ENCODE peak calls at places on chromosome 9, in five cellular contexts. E, O, S, U and M are unnamed samples.

GRCh38 chr9:110828148-110828730 is 159.6 kb downstream of the MUSK start:
- DNase-seq in S (no peak), O (no peak), E (no peak), U (no peak), M (no peak)

GRCh38 chr9:91408475-91408874 is 15.2 kb downstream of the NFIL3 start:
- DNase-seq in S (no peak), E (no peak), U (no peak), O (no peak), M (no peak)

GRCh38 chr9:19154135-19154612 is 26.9 kb upstream of the PLIN2 start:
- DNase-seq in U (no peak), E (no peak), O (peak), S (peak), M (no peak)

GRCh38 chr9:534886-535285 is 306.6 kb upstream of the DMRT1 start:
- DNase-seq in S (no peak), U (no peak), O (no peak), E (no peak), M (no peak)

GRCh38 chr9:101455656-101456235 is 20.2 kb upstream of the ALDOB start:
- DNase-seq in E (no peak), O (no peak), U (no peak), S (no peak), M (no peak)

GRCh38 chr9:19232117-19232829 is 1.8 kb downstream of the DENND4C start:
- DNase-seq in U (no peak), O (no peak), S (no peak), E (no peak), M (no peak)

GRCh38 chr9:127915801-127916664 is 808 bp downstream of the ST6GALNAC4 start:
- DNase-seq in U (no peak), S (no peak), O (no peak), E (no peak), M (no peak)

GRCh38 chr9:137295313-137296213 is 6.5 kb downstream of the NRARP start:
- DNase-seq in S (peak), E (no peak), O (no peak), U (peak), M (peak)

GRCh38 chr9:96021616-96022444 is 146.3 kb downstream of the ERCC6L2 start:
- DNase-seq in U (peak), S (no peak), O (no peak), E (no peak), M (no peak)

GRCh38 chr9:78552802-78553201 is 255.9 kb downstream of the PSAT1 start:
- DNase-seq in S (no peak), U (no peak), E (no peak), O (no peak), M (no peak)

GRCh38 chr9:11915699-11916098 is 777.5 kb upstream of the TYRP1 start:
- DNase-seq in U (no peak), E (no peak), S (no peak), O (no peak), M (no peak)

GRCh38 chr9:27019589-27019988 is 14.1 kb upstream of the LRRC19 start:
- DNase-seq in U (no peak), E (no peak), O (no peak), S (no peak), M (no peak)

GRCh38 chr9:135355466-135356420 is 123.8 kb upstream of the PPP1R26 start:
- DNase-seq in E (no peak), U (no peak), O (no peak), S (no peak), M (no peak)

GRCh38 chr9:38096238-38096805 is 27.3 kb upstream of the SHB start:
- DNase-seq in S (no peak), E (no peak), U (no peak), O (no peak), M (no peak)

GRCh38 chr9:106156462-106156861 is 462.1 kb downstream of the TMEM38B start:
- DNase-seq in S (no peak), E (no peak), O (no peak), U (peak), M (no peak)

GRCh38 chr9:112158629-112159228 is 16.4 kb downstream of the SUSD1 start:
- DNase-seq in E (no peak), U (no peak), O (no peak), S (no peak), M (no peak)

GRCh38 chr9:109320338-109320733 is 523 bp downstream of the EPB41L4B start:
- DNase-seq in S (peak), O (no peak), E (no peak), U (peak), M (peak)

GRCh38 chr9:114653556-114654159 is 3.9 kb downstream of the TEX53 start:
- DNase-seq in E (peak), S (peak), O (peak), U (peak), M (peak)

GRCh38 chr9:128225770-128226753 is 22.9 kb downstream of the DNM1 start:
- DNase-seq in E (no peak), O (no peak), S (no peak), U (no peak), M (no peak)

GRCh38 chr9:38382141-38382540 is 10.4 kb upstream of the ALDH1B1 start:
- DNase-seq in S (no peak), O (no peak), E (no peak), U (no peak), M (no peak)

GRCh38 chr9:136174779-136175744 is 29.9 kb downstream of the LHX3 start:
- DNase-seq in U (no peak), E (no peak), O (no peak), S (no peak), M (no peak)

GRCh38 chr9:127175764-127176163 is 53.3 kb upstream of the ANGPTL2 start:
- DNase-seq in S (no peak), U (no peak), O (no peak), E (no peak), M (no peak)

GRCh38 chr9:90665072-90665471 is 22.4 kb upstream of the DIRAS2 start:
- DNase-seq in O (no peak), E (no peak), S (no peak), U (no peak), M (no peak)

GRCh38 chr9:87711857-87712800 is 13.8 kb upstream of the CTSL start:
- DNase-seq in S (no peak), O (peak), E (no peak), U (peak), M (no peak)

GRCh38 chr9:110588296-110588695 is 8.8 kb upstream of the SVEP1 start:
- DNase-seq in S (no peak), O (no peak), E (no peak), U (no peak), M (no peak)

GRCh38 chr9:138051586-138052321 is 174.2 kb downstream of the CACNA1B start:
- DNase-seq in E (no peak), U (peak), S (no peak), O (no peak), M (no peak)

GRCh38 chr9:128910906-128911305 is 9.9 kb upstream of the PHYHD1 start:
- DNase-seq in O (no peak), E (no peak), U (no peak), S (no peak), M (no peak)

DNA sequence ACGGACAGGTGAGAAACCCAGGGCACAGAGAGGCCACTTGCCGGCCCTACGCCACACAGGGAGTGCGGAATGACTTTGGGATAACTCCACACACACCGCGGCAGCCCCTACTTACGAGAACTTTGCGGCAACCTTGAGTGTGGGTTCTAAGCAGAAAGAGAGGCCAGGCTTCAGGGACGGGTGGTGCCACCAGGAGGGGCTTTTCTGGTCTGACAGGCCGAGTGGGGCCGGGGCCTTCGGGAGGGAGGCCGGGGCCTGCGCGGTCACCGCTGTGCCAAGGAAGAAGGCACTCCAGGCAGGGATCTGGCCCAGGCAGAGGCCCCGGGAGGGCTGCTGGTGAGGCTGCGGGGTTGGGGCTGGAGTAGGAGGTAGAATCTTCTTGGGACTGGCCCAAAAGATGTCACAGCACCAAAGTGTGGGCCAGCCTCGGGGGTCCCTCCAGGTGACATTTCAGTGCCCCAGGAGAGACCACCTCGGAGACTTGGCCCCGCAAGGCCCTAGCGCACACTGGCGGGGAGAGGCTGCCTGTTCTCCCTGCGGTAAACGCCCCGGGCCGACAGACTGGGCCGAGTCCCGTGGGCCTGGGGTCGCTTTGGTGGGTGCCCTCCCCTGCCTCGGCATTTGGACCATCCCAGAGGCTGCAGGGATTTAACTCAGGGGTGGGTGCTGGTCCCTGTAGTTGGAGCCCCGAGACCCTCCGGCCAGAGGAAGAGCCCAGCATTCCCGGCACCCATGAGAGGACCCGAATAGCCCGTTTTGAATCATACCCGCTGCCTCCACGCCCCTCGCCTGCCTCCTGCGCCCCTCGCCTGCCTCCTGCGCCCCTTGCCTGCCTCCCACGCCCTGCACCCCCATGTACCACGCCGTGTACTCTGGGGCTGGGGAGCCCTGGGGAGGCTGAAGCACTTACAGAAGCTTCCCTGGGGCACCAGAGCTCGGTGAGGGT is 9.0 kb upstream of the RNU6ATAC start:
- DNase-seq in S (no peak), U (no peak), O (no peak), E (no peak), M (no peak)
- TF ChIP-seq FOXM1 in S (no peak), U (no peak), O (no peak), E (no peak), M (no peak)

GRCh38 chr9:33151007-33151557 is 16.1 kb downstream of the B4GALT1 start:
- DNase-seq in S (peak), E (no peak), O (peak), U (no peak), M (peak)
- TF ChIP-seq FOXM1 in S (no peak), E (no peak), O (no peak), U (no peak), M (no peak)

GRCh38 chr9:36053971-36054370 is 17.3 kb downstream of the RECK start:
- DNase-seq in O (peak), S (no peak), E (no peak), U (no peak), M (no peak)
- TF ChIP-seq FOXM1 in O (no peak), S (no peak), E (no peak), U (no peak), M (no peak)

GRCh38 chr9:130835441-130836298 is 616 bp downstream of the ABL1 start:
- DNase-seq in U (peak), E (no peak), O (no peak), S (peak), M (peak)
- TF ChIP-seq FOXM1 in U (no peak), E (no peak), O (no peak), S (no peak), M (no peak)

DNA sequence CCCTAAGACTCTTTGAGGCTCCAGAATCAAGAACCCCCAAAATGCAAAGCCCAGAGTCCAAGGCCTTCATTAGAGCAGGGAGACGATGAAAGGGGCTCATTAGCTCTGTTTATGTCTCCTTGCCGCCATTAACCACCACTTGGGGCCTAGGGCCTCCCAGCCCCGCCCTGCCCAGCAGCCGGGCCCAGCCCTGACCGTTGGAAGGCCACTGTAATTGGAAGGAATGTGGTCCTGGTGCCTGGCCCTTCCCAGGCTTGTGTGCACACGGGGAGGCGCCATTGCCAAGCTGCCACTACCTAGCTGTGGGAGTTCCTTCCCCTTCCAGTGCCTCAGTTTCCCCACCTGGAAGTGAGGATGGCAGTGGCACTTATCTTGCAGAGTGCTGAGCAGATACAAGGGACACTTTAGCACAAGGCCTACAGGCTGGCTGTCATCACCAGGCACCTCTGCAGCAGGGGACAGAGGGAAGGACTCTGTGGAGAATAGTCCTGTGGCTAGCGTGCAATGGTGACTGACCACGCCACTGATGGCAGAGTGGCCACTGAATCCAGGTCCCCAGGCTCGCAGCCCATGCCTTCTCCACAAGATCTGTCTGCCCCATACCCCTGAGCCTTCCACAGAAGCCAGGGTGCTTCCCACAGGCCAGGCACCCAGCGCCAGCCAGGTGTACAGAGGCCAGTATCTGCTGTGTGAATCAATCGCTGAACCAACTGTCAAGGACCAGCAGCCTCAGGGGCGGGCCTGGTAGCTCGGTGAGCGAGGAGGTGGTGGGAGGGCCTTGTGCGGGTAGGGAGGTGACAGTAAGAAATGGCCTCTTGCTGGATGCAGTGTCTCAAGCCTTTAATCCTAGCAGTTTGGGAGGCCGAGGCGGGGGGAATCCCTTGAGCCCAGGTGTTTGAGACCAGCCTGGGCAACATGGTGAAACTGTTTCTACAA is 20.8 kb downstream of the GBGT1 start:
- DNase-seq in E (no peak), S (peak), O (no peak), U (no peak), M (no peak)
- TF ChIP-seq FOXM1 in E (no peak), S (no peak), O (no peak), U (no peak), M (no peak)

DNA sequence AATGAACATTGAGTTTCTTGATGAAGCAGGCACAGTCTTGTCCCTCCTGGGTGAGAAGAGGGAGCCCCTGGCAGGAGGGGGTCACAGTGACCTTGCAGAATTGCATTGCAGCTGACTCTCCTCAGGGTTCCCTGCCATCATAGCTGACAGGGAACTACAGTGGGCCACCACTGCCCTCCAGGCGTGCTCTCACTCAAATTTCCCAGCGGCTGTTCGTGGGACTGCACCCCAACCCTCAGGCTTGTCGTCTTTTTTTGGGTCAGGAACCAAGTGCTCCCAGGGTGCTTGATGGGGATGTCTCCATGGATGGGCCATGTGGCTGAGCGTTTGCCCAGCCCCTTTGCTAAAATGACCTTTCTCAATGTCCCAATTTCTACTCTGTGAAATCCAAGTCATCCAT is 215.8 kb downstream of the MELK start:
- DNase-seq in E (no peak), S (peak), O (no peak), U (no peak), M (peak)
- TF ChIP-seq FOXM1 in E (no peak), S (no peak), O (no peak), U (no peak), M (no peak)

GRCh38 chr9:83521017-83521810 is 17.0 kb downstream of the FRMD3 start:
- DNase-seq in S (no peak), O (no peak), U (no peak), E (no peak), M (no peak)

GRCh38 chr9:83514767-83515166 is 23.4 kb downstream of the FRMD3 start:
- DNase-seq in E (no peak), U (no peak), S (no peak), O (no peak), M (no peak)

GRCh38 chr9:83526221-83526620 is 12.0 kb downstream of the FRMD3 start:
- DNase-seq in U (no peak), O (no peak), E (no peak), S (no peak), M (no peak)

GRCh38 chr9:83523684-83524083 is 14.5 kb downstream of the FRMD3 start:
- DNase-seq in E (no peak), U (no peak), O (no peak), S (no peak), M (no peak)

GRCh38 chr9:83520292-83520691 is 17.9 kb downstream of the FRMD3 start:
- DNase-seq in O (no peak), U (no peak), E (no peak), S (no peak), M (no peak)
- TF ChIP-seq FOXM1 in O (no peak), U (no peak), E (no peak), S (no peak), M (no peak)

GRCh38 chr9:133200631-133201030 is 8.4 kb downstream of the OBP2B start:
- DNase-seq in O (no peak), E (no peak), U (peak), S (no peak), M (no peak)

GRCh38 chr9:133202688-133203453 is 6.2 kb downstream of the OBP2B start:
- DNase-seq in E (no peak), U (no peak), S (no peak), O (no peak), M (no peak)

GRCh38 chr9:133201424-133202144 is 7.5 kb downstream of the OBP2B start:
- DNase-seq in O (no peak), S (no peak), E (no peak), U (no peak), M (no peak)

GRCh38 chr9:133202145-133202513 is 6.9 kb downstream of the OBP2B start:
- DNase-seq in S (no peak), U (no peak), E (no peak), O (no peak), M (no peak)

GRCh38 chr9:133199648-133200321 is 9.3 kb downstream of the OBP2B start:
- DNase-seq in O (no peak), U (no peak), E (no peak), S (no peak), M (no peak)
- TF ChIP-seq FOXM1 in O (no peak), U (no peak), E (no peak), S (no peak), M (no peak)